ENCODE peak calls at places on chromosomes 7 and 10, in five cellular contexts. P is GM12891, V is K562, J is HepG2, I is GM12878. N is an unnamed sample.

GRCh38 chr10:68406111-68406814 is 814 bp downstream of the RUFY2 start:
- DNase-seq in P (peak), V (no peak), J (peak), I (no peak), N (peak)

GRCh38 chr7:82701941-82702340 is 258.4 kb upstream of the CACNA2D1 start:
- DNase-seq in P (no peak), V (no peak), J (no peak), I (no peak), N (no peak)

GRCh38 chr10:132306951-132307751 is 599 bp downstream of the STK32C start:
- DNase-seq in P (no peak), V (no peak), J (peak), I (no peak), N (no peak)

GRCh38 chr7:35241431-35241830 is 12.5 kb downstream of the TBX20 start:
- DNase-seq in P (no peak), V (no peak), J (no peak), I (no peak), N (no peak)

GRCh38 chr7:107277331-107277730 is 108.5 kb downstream of the HBP1 start:
- DNase-seq in P (no peak), V (no peak), J (no peak), I (no peak), N (no peak)

GRCh38 chr10:6054884-6055283 is 7.3 kb downstream of the IL2RA start:
- DNase-seq in P (no peak), V (no peak), J (no peak), I (no peak), N (no peak)

GRCh38 chr7:28674359-28674782 is 262.1 kb downstream of the CREB5 start:
- DNase-seq in P (no peak), V (no peak), J (peak), I (no peak), N (no peak)

GRCh38 chr10:116109881-116110280 is 163.1 kb downstream of the GFRA1 start:
- DNase-seq in P (no peak), V (no peak), J (no peak), I (no peak), N (no peak)

GRCh38 chr7:112272921-112273561 is 66.5 kb downstream of the ZNF277 start:
- DNase-seq in P (no peak), V (no peak), J (no peak), I (no peak), N (no peak)

GRCh38 chr7:158174947-158175346 is 412.7 kb downstream of the PTPRN2 start:
- DNase-seq in P (no peak), V (no peak), J (no peak), I (no peak), N (no peak)

GRCh38 chr7:135994466-135995205 is 17.5 kb upstream of the MTPN start:
- DNase-seq in P (no peak), V (no peak), J (no peak), I (no peak), N (no peak)

GRCh38 chr7:82029236-82029635 is 259.4 kb upstream of the HGF start:
- DNase-seq in P (no peak), V (no peak), J (no peak), I (no peak), N (no peak)

GRCh38 chr10:74728225-74728624 is 98.2 kb upstream of the KAT6B start:
- DNase-seq in P (no peak), V (no peak), J (peak), I (no peak), N (no peak)

GRCh38 chr7:151566897-151567320 is 47.2 kb upstream of the RHEB start:
- DNase-seq in P (no peak), V (no peak), J (no peak), I (no peak), N (no peak)

GRCh38 chr10:125441151-125441550 is 241.8 kb downstream of the TEX36 start:
- DNase-seq in P (no peak), V (no peak), J (no peak), I (no peak), N (no peak)

GRCh38 chr10:644076-644942 is 45.2 kb downstream of the DIP2C start:
- DNase-seq in P (no peak), V (no peak), J (no peak), I (no peak), N (no peak)

GRCh38 chr10:80462986-80463741 is 9.1 kb downstream of the TSPAN14 start:
- DNase-seq in P (no peak), V (no peak), J (no peak), I (no peak), N (no peak)

GRCh38 chr10:80466724-80467326 is 12.7 kb downstream of the TSPAN14 start:
- DNase-seq in P (no peak), V (no peak), J (no peak), I (no peak), N (no peak)

GRCh38 chr10:80465839-80466590 is 11.9 kb downstream of the TSPAN14 start:
- DNase-seq in P (no peak), V (no peak), J (no peak), I (no peak), N (no peak)

GRCh38 chr10:80463868-80464267 is 9.8 kb downstream of the TSPAN14 start:
- DNase-seq in P (no peak), V (no peak), J (no peak), I (no peak), N (no peak)

GRCh38 chr10:80464557-80465466 is 10.7 kb downstream of the TSPAN14 start:
- DNase-seq in P (no peak), V (peak), J (peak), I (no peak), N (no peak)
- TF ChIP-seq TAF1 in P (no peak), V (no peak), J (no peak), I (no peak), N (no peak)

GRCh38 chr10:122140941-122141623 is 130.0 kb upstream of the BTBD16 start:
- DNase-seq in P (no peak), V (no peak), J (peak), I (no peak), N (no peak)

GRCh38 chr10:122140477-122140902 is 130.6 kb upstream of the BTBD16 start:
- DNase-seq in P (no peak), V (no peak), J (no peak), I (no peak), N (no peak)

GRCh38 chr10:122139226-122139625 is 131.9 kb upstream of the BTBD16 start:
- DNase-seq in P (no peak), V (no peak), J (no peak), I (no peak), N (no peak)

GRCh38 chr10:122141821-122142651 is 129.1 kb upstream of the BTBD16 start:
- DNase-seq in P (no peak), V (no peak), J (no peak), I (no peak), N (no peak)

DNA sequence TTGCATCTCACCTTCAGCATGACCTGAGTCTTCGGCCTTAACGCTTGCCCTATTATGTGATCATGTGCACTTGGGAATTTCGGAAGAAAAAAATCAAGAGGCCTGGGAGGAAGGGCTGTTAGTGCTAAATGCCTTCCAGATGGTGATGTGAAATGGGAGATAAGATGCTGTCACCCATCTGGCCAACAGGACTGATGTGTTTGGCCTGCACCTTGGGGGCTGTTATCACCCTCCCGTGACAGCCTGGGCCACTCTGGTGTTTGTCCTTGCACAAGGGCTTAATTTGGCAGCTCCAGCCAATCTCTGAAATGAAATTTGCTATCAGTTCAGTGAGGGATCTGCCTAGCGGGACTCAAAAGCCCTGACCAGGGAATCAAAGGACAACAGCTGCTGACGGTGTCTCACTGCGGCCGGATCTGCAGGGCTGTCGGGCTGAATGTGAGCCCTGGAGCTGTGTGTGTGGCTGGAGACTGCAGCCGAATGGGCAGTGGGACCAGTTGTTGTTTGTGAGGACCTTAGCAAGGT is 131.4 kb upstream of the BTBD16 start:
- DNase-seq in P (no peak), V (no peak), J (no peak), I (no peak), N (no peak)
- TF ChIP-seq POLR2AphosphoS5 in P (no peak), V (no peak), J (no peak), I (no peak), N (no peak)

DNA sequence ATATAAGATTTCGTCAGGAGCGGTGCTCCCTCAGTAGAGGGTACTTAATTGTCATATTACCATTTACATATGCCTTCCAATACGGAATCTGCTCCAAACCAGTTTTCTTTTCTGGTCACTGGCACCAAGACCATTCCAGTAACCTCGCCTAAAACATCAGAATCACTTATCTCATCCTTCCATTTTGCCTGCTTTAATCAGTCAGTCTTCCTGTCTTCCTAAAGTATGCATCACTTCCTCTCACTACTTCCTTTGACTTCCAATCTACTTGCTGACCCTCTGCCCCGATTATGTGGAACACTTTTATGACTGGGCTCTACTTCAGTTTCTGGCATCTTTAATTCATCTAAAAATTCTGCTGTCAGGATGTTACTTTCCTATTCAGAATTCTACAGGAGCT is 33.5 kb downstream of the CUL2 start:
- DNase-seq in P (no peak), V (no peak), J (no peak), I (no peak), N (no peak)
- TF ChIP-seq POLR2A in P (no peak), V (no peak), J (no peak), I (no peak), N (no peak)

GRCh38 chr7:155587486-155587885 is 41.1 kb upstream of the CNPY1 start:
- DNase-seq in P (no peak), V (no peak), J (no peak), I (no peak), N (no peak)

GRCh38 chr7:155590215-155591023 is 44.1 kb upstream of the CNPY1 start:
- DNase-seq in P (no peak), V (peak), J (peak), I (no peak), N (no peak)

GRCh38 chr7:155591055-155591750 is 44.8 kb upstream of the CNPY1 start:
- DNase-seq in P (no peak), V (peak), J (no peak), I (no peak), N (no peak)

GRCh38 chr7:155588468-155588998 is 42.2 kb upstream of the CNPY1 start:
- DNase-seq in P (no peak), V (no peak), J (no peak), I (no peak), N (no peak)

GRCh38 chr7:155589001-155589980 is 42.9 kb upstream of the CNPY1 start:
- DNase-seq in P (no peak), V (no peak), J (no peak), I (no peak), N (no peak)
- TF ChIP-seq TAF1 in P (no peak), V (no peak), J (no peak), I (no peak), N (no peak)

GRCh38 chr7:128707752-128708151 is 31.4 kb upstream of the CALU start:
- DNase-seq in P (no peak), V (no peak), J (no peak), I (no peak), N (no peak)
- TF ChIP-seq POLR2AphosphoS5 in P (no peak), V (no peak), J (no peak), I (no peak), N (no peak)

N was measured in GM12892.